ENCODE peak calls at places on chromosomes 7 and 10, in ten cellular contexts. I is hepatic stellate cell, G is T-helper 9 cell, Z is fibroblast of mammary gland, Y is KG1, D is NCI-H524, R is SHP77, N is T-helper 2 cell, C is AG04449, J is foreskin fibroblast. U is an unnamed sample.

GRCh38 chr7:108376206-108376605 is 80.0 kb downstream of the NRCAM start:
- DNase-seq in I (no peak), G (no peak), Z (no peak), Y (no peak), D (peak), R (peak), N (no peak), C (no peak), J (no peak), U (peak)

GRCh38 chr10:109504401-109504800 is 418.9 kb downstream of the XPNPEP1 start:
- DNase-seq in I (no peak), G (no peak), Z (no peak), Y (no peak), D (no peak), R (no peak), N (no peak), C (no peak), J (no peak), U (no peak)

GRCh38 chr7:64879800-64880199 is 23.3 kb upstream of the ZNF273 start:
- DNase-seq in I (peak), G (no peak), Z (no peak), Y (no peak), D (no peak), R (no peak), N (no peak), C (no peak), J (no peak), U (no peak)

GRCh38 chr7:37508063-37508462 is 59.4 kb upstream of the ELMO1 start:
- DNase-seq in I (no peak), G (no peak), Z (no peak), Y (no peak), D (no peak), R (no peak), N (no peak), C (no peak), J (no peak), U (no peak)

GRCh38 chr10:6542999-6543430 is 37.1 kb downstream of the PRKCQ start:
- DNase-seq in I (no peak), G (peak), Z (no peak), Y (peak), D (no peak), R (no peak), N (peak), C (no peak), J (no peak), U (no peak)

GRCh38 chr7:142176901-142177300 is 65.4 kb downstream of the MGAM2 start:
- DNase-seq in I (no peak), G (no peak), Z (peak), Y (no peak), D (no peak), R (no peak), N (no peak), C (no peak), J (no peak), U (no peak)

GRCh38 chr7:96034940-96035727 is 262.8 kb downstream of the DYNC1I1 start:
- DNase-seq in I (no peak), G (no peak), Z (no peak), Y (no peak), D (peak), R (peak), N (no peak), C (no peak), J (no peak), U (peak)

GRCh38 chr10:46253076-46254006 is 33.5 kb upstream of the ANTXRL start:
- DNase-seq in I (no peak), G (no peak), Z (no peak), Y (no peak), D (no peak), R (no peak), N (no peak), C (no peak), J (no peak), U (no peak)

GRCh38 chr10:100033766-100034418 is 24.1 kb upstream of the DNMBP start:
- DNase-seq in I (no peak), G (no peak), Z (no peak), Y (no peak), D (no peak), R (no peak), N (no peak), C (no peak), J (no peak), U (no peak)

U was measured in NCI-H2107.